ENCODE peak calls at places on chromosomes 5 and 9, in five cellular contexts. V is HCT116, E is psoas muscle, Y is body of pancreas, K is fibroblast of lung. Z is an unnamed sample.

GRCh38 chr9:135243201-135244190 is 156.0 kb downstream of the OLFM1 start:
- DNase-seq in V (no peak), E (peak; percentile 43), Y (no peak), K (no peak), Z (no peak)

GRCh38 chr9:89899476-89900047 is 294.8 kb downstream of the GADD45G start:
- DNase-seq in V (no peak), E (no peak), Y (no peak), K (no peak), Z (no peak)

GRCh38 chr9:14347408-14348224 is 33.7 kb upstream of the NFIB start:
- DNase-seq in V (no peak), E (peak; percentile 85), Y (peak; percentile 36), K (peak; percentile 50), Z (no peak)

GRCh38 chr9:132249123-132249522 is 87.3 kb downstream of the NTNG2 start:
- DNase-seq in V (no peak), E (no peak), Y (peak; percentile 98), K (no peak), Z (peak; percentile 65)

GRCh38 chr9:69030851-69031645 is 4.5 kb upstream of the FXN start:
- DNase-seq in V (no peak), E (no peak), Y (no peak), K (no peak), Z (no peak)

GRCh38 chr9:127162567-127163365 is 40.3 kb upstream of the ANGPTL2 start:
- DNase-seq in V (no peak), E (no peak), Y (no peak), K (no peak), Z (no peak)

GRCh38 chr9:5326893-5327548 is 12.7 kb downstream of the RLN1 start:
- DNase-seq in V (no peak), E (no peak), Y (peak; percentile 73), K (peak; percentile 35), Z (no peak)

GRCh38 chr9:22742401-22742800 is 295.8 kb downstream of the DMRTA1 start:
- DNase-seq in V (no peak), E (no peak), Y (no peak), K (no peak), Z (no peak)

GRCh38 chr5:159821541-159821940 is 94.7 kb upstream of the ADRA1B start:
- DNase-seq in V (no peak), E (no peak), Y (no peak), K (no peak), Z (no peak)

GRCh38 chr9:131197160-131197911 is 72.0 kb downstream of the NUP214 start:
- DNase-seq in V (no peak), E (no peak), Y (no peak), K (no peak), Z (no peak)

GRCh38 chr9:81559741-81560140 is 129.6 kb downstream of the TLE1 start:
- DNase-seq in V (peak; percentile 65), E (no peak), Y (no peak), K (peak; percentile 92), Z (no peak)

GRCh38 chr9:109014267-109015025 is 1.1 kb upstream of the CTNNAL1 start:
- DNase-seq in V (no peak), E (no peak), Y (no peak), K (peak; percentile 68), Z (no peak)

GRCh38 chr5:138754699-138755057 is 1.5 kb downstream of the CTNNA1 start:
- DNase-seq in V (peak; percentile 39), E (no peak), Y (no peak), K (no peak), Z (no peak)

GRCh38 chr9:71929791-71930440 is 18.5 kb downstream of the C9orf85 start:
- DNase-seq in V (no peak), E (no peak), Y (no peak), K (no peak), Z (no peak)

GRCh38 chr9:79637180-79637925 is 65.6 kb downstream of the TLE4 start:
- DNase-seq in V (no peak), E (no peak), Y (no peak), K (no peak), Z (no peak)

GRCh38 chr9:112569186-112569585 is 82.6 kb downstream of the KIAA1958 start:
- DNase-seq in V (no peak), E (no peak), Y (no peak), K (peak; percentile 84), Z (no peak)

GRCh38 chr5:124231794-124232193 is 514.6 kb downstream of the ZNF608 start:
- DNase-seq in V (no peak), E (no peak), Y (no peak), K (no peak), Z (no peak)

GRCh38 chr9:105318729-105319513 is 74.5 kb downstream of the SLC44A1 start:
- DNase-seq in V (no peak), E (no peak), Y (peak; percentile 36), K (no peak), Z (no peak)

GRCh38 chr9:96072930-96073329 is 197.4 kb downstream of the ERCC6L2 start:
- DNase-seq in V (no peak), E (no peak), Y (no peak), K (no peak), Z (no peak)

GRCh38 chr9:121613009-121613766 is 38.2 kb upstream of the DAB2IP start:
- DNase-seq in V (no peak), E (no peak), Y (no peak), K (no peak), Z (no peak)

GRCh38 chr5:175652741-175653663 is 4.9 kb upstream of the HRH2 start:
- DNase-seq in V (no peak), E (no peak), Y (no peak), K (no peak), Z (no peak)

GRCh38 chr9:127129073-127129717 is 6.8 kb upstream of the ANGPTL2 start:
- DNase-seq in V (no peak), E (no peak), Y (no peak), K (no peak), Z (no peak)

GRCh38 chr9:12614488-12614887 is 78.7 kb upstream of the TYRP1 start:
- DNase-seq in V (no peak), E (no peak), Y (peak; percentile 17), K (no peak), Z (no peak)

GRCh38 chr9:124716795-124717194 is 54.3 kb downstream of the NR6A1 start:
- DNase-seq in V (peak; percentile 64), E (no peak), Y (no peak), K (peak; percentile 57), Z (no peak)

GRCh38 chr9:34522091-34522887 is 501 bp downstream of the ENHO start:
- DNase-seq in V (no peak), E (no peak), Y (no peak), K (no peak), Z (no peak)

GRCh38 chr9:3528466-3528865 is 2.7 kb upstream of the RFX3 start:
- DNase-seq in V (no peak), E (no peak), Y (no peak), K (no peak), Z (no peak)

GRCh38 chr5:141208478-141208877 is at the start of gene PCDHB12:
- DNase-seq in V (no peak), E (no peak), Y (no peak), K (no peak), Z (no peak)

GRCh38 chr5:54520438-54520846 is 2.9 kb downstream of the SNX18 start:
- DNase-seq in V (no peak), E (no peak), Y (peak; percentile 41), K (peak; percentile 47), Z (peak; percentile 41)

GRCh38 chr9:6676254-6676928 is 30.9 kb upstream of the GLDC start:
- DNase-seq in V (no peak), E (no peak), Y (no peak), K (no peak), Z (no peak)

GRCh38 chr5:145554399-145554798 is 280.7 kb downstream of the PRELID2 start:
- DNase-seq in V (peak; percentile 48), E (no peak), Y (peak; percentile 3), K (peak; percentile 39), Z (no peak)

GRCh38 chr5:20601678-20602100 is 613.7 kb upstream of the CDH18 start:
- DNase-seq in V (no peak), E (no peak), Y (no peak), K (peak; percentile 33), Z (no peak)

GRCh38 chr9:111945216-111945615 is 48.6 kb downstream of the UGCG start:
- DNase-seq in V (no peak), E (no peak), Y (no peak), K (peak; percentile 70), Z (no peak)

DNA sequence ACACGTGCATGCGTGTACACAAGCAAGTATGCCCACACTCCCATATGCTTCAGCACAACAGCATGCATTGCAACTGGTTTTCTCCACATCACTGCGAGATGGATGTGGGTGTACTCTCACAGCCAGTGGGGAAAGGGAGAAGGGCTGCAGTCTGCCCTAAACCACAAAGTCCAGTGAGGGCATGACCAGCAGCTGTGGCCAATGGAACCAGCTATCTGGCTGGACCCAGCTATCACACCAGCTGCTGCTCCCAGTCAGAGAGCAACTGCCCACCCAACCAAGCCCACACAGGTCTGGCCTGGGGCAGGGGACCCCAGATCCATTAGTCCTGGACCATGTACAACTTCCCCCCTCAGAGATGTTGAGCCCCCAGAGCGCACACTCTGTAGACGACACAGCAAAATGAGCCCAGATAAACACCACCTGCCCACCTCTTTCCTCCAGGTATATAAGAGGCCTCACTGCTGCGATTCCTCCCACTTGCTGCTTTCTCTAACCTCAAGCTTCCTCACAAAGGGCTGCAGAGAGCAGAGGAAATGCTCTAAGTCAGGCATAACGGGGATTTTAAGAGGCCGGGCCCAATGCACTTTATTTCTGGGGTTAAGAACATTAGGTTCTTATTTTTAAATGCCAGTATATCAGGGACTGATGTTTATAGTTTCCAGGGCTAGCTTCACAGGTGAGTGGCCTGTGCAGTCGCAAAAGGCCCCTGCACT is 38.9 kb downstream of the SHB start:
- DNase-seq in V (no peak), E (no peak), Y (no peak), K (no peak), Z (peak; percentile 79)
- H3K4me1 ChIP-seq in V (peaks cover 82% of the 10 kb centered on the region), E (peaks cover 46% of the 10 kb centered on the region), Y (peaks cover 72% of the 10 kb centered on the region), K (peaks cover 34% of the 10 kb centered on the region), Z (peaks cover 76% of the 10 kb centered on the region)

GRCh38 chr5:116856271-116856670 is 281.6 kb upstream of the SEMA6A start:
- DNase-seq in V (no peak), E (no peak), Y (no peak), K (no peak), Z (no peak)

GRCh38 chr5:116859666-116860320 is 285.2 kb upstream of the SEMA6A start:
- DNase-seq in V (no peak), E (no peak), Y (no peak), K (peak; percentile 3), Z (no peak)

GRCh38 chr5:116861662-116862061 is 287.0 kb upstream of the SEMA6A start:
- DNase-seq in V (no peak), E (no peak), Y (no peak), K (no peak), Z (no peak)

GRCh38 chr5:116861097-116861496 is 286.5 kb upstream of the SEMA6A start:
- DNase-seq in V (no peak), E (no peak), Y (no peak), K (no peak), Z (no peak)

GRCh38 chr5:116858705-116859333 is 284.2 kb upstream of the SEMA6A start:
- DNase-seq in V (no peak), E (no peak), Y (no peak), K (no peak), Z (no peak)
- H3K4me1 ChIP-seq in V (no peaks in the 10 kb centered on the region), E (no peaks in the 10 kb centered on the region), Y (no peaks in the 10 kb centered on the region), K (no peaks in the 10 kb centered on the region), Z (no peaks in the 10 kb centered on the region)

GRCh38 chr5:133121080-133121479 is 69.3 kb downstream of the HSPA4 start:
- DNase-seq in V (no peak), E (no peak), Y (no peak), K (no peak), Z (no peak)
- H3K4me1 ChIP-seq in V (no peaks in the 10 kb centered on the region), E (peaks cover 77% of the 10 kb centered on the region), Y (no peaks in the 10 kb centered on the region), K (no peaks in the 10 kb centered on the region), Z (no peaks in the 10 kb centered on the region)

GRCh38 chr5:74894351-74894750 is 28.2 kb upstream of the FAM169A start:
- DNase-seq in V (no peak), E (no peak), Y (no peak), K (no peak), Z (no peak)
- H3K4me1 ChIP-seq in V (no peaks in the 10 kb centered on the region), E (no peaks in the 10 kb centered on the region), Y (no peaks in the 10 kb centered on the region), K (no peaks in the 10 kb centered on the region), Z (peaks cover 5% of the 10 kb centered on the region)

GRCh38 chr9:117136461-117136860 is 278.4 kb downstream of the ASTN2 start:
- DNase-seq in V (no peak), E (no peak), Y (no peak), K (no peak), Z (no peak)
- H3K4me1 ChIP-seq in V (no peaks in the 10 kb centered on the region), E (no peaks in the 10 kb centered on the region), Y (no peaks in the 10 kb centered on the region), K (no peaks in the 10 kb centered on the region), Z (no peaks in the 10 kb centered on the region)